ENCODE peak calls at places on chromosome 10, in ten cellular contexts. J is vagina, H is colonic mucosa, P is endothelial cell of umbilical vein, K is lung, M is heart left ventricle, G is tibial nerve, O is PC-3, V is pancreas, T is heart right ventricle. X is an unnamed sample.

GRCh38 chr10:29041512-29042150 is 247.2 kb upstream of the LYZL1 start:
- DNase-seq in K (no peak), H (no peak), O (no peak), T (no peak), V (no peak), M (no peak), J (no peak), G (no peak), P (no peak), X (no peak)

GRCh38 chr10:119315128-119316001 is 108.0 kb downstream of the GRK5 start:
- DNase-seq in G (peak; percentile 50), V (no peak), M (peak; percentile 60), T (peak; percentile 46), P (peak; percentile 57), O (peak; percentile 86), H (peak; percentile 35), K (no peak), J (no peak), X (peak; percentile 74)

GRCh38 chr10:92822060-92822634 is 26.2 kb upstream of the EXOC6 start:
- DNase-seq in G (no peak), H (no peak), J (no peak), T (no peak), V (no peak), P (peak; percentile 97), O (peak; percentile 85), K (no peak), M (no peak), X (peak; percentile 72)

GRCh38 chr10:120415709-120416330 is 41.2 kb upstream of the PLPP4 start:
- DNase-seq in G (no peak), H (no peak), V (no peak), K (no peak), M (no peak), J (no peak), T (no peak), P (peak; percentile 40), O (peak; percentile 88), X (peak; percentile 89)

GRCh38 chr10:93080350-93081046 is 6.8 kb downstream of the CYP26A1 start:
- DNase-seq in O (peak; percentile 48), J (peak; percentile 78), P (no peak), V (no peak), G (no peak), K (peak; percentile 53), T (peak; percentile 34), H (peak; percentile 49), M (no peak), X (no peak)

GRCh38 chr10:92240289-92241157 is 50.4 kb downstream of the CPEB3 start:
- DNase-seq in H (peak; percentile 86), V (no peak), P (peak; percentile 81), O (peak; percentile 59), J (peak; percentile 86), M (no peak), T (peak; percentile 80), G (peak; percentile 37), K (peak; percentile 70), X (peak; percentile 67)

GRCh38 chr10:83539528-83540308 is 599.6 kb upstream of the GHITM start:
- DNase-seq in P (no peak), H (no peak), K (no peak), M (peak; percentile 80), V (no peak), O (no peak), J (no peak), T (peak; percentile 90), G (peak; percentile 30), X (no peak)

GRCh38 chr10:24209421-24209770 is 458 bp downstream of the KIAA1217 start:
- DNase-seq in T (no peak), J (no peak), G (no peak), P (no peak), V (no peak), M (no peak), H (no peak), K (no peak), O (peak; percentile 72), X (peak; percentile 63)

GRCh38 chr10:95211606-95212279 is 17.7 kb downstream of the ACSM6 start:
- DNase-seq in J (no peak), P (no peak), G (no peak), K (no peak), T (no peak), O (peak; percentile 36), V (no peak), M (no peak), H (no peak), X (no peak)

GRCh38 chr10:88159127-88159829 is 295.9 kb downstream of the PTEN start:
- DNase-seq in V (no peak), G (no peak), K (no peak), M (no peak), P (no peak), O (no peak), H (no peak), J (no peak), T (no peak), X (no peak)

GRCh38 chr10:8576281-8576680 is 521.8 kb downstream of the GATA3 start:
- DNase-seq in H (no peak), K (no peak), T (no peak), V (no peak), M (no peak), O (no peak), G (no peak), J (no peak), P (no peak), X (no peak)

GRCh38 chr10:30977385-30977784 is 54.3 kb downstream of the ZNF438 start:
- DNase-seq in V (no peak), K (no peak), T (no peak), H (no peak), M (no peak), J (no peak), O (no peak), G (no peak), P (no peak), X (no peak)

GRCh38 chr10:117374506-117375359 is 507 bp downstream of the PDZD8 start:
- DNase-seq in J (peak; percentile 89), H (peak; percentile 42), T (peak; percentile 41), G (no peak), V (peak; percentile 88), P (peak; percentile 46), K (no peak), O (peak; percentile 19), M (peak; percentile 75), X (no peak)

GRCh38 chr10:113618338-113618737 is 45.5 kb downstream of the NRAP start:
- DNase-seq in T (no peak), K (no peak), O (no peak), P (no peak), V (no peak), M (no peak), G (no peak), H (no peak), J (no peak), X (no peak)

GRCh38 chr10:21530616-21531015 is 3.4 kb upstream of the MLLT10 start:
- DNase-seq in M (no peak), J (no peak), K (no peak), T (no peak), V (no peak), H (no peak), G (no peak), O (no peak), P (no peak), X (no peak)

GRCh38 chr10:129467346-129468119 is 492 bp downstream of the MGMT start:
- DNase-seq in J (no peak), G (no peak), P (peak; percentile 4), H (peak; percentile 26), O (no peak), V (peak; percentile 86), T (peak; percentile 17), M (no peak), K (no peak), X (no peak)

GRCh38 chr10:69406816-69407580 is 9.7 kb downstream of the TACR2 start:
- DNase-seq in G (no peak), O (peak; percentile 33), P (no peak), V (no peak), K (no peak), M (peak; percentile 54), H (no peak), T (no peak), J (no peak), X (no peak)

GRCh38 chr10:132170561-132171361 is 16.0 kb upstream of the DPYSL4 start:
- DNase-seq in P (no peak), V (peak; percentile 62), K (no peak), M (peak; percentile 56), G (no peak), J (no peak), T (no peak), O (no peak), H (no peak), X (peak; percentile 8)

GRCh38 chr10:46321770-46322169 is 35.0 kb downstream of the ANTXRL start:
- DNase-seq in K (no peak), H (no peak), V (no peak), T (no peak), O (no peak), P (no peak), J (no peak), M (no peak), G (no peak), X (no peak)

GRCh38 chr10:3366735-3367405 is 194.3 kb upstream of the PITRM1 start:
- DNase-seq in H (no peak), O (no peak), V (no peak), K (no peak), J (no peak), P (no peak), M (no peak), G (no peak), T (no peak), X (no peak)
- H3K27ac ChIP-seq in H (no peak overlapping the region), O (no peak overlapping the region), V (no peak overlapping the region), K (no peak overlapping the region), J (no peak overlapping the region), P (no peak overlapping the region), M (no peak overlapping the region), G (no peak overlapping the region), T (no peak overlapping the region), X (no peak overlapping the region)

DNA sequence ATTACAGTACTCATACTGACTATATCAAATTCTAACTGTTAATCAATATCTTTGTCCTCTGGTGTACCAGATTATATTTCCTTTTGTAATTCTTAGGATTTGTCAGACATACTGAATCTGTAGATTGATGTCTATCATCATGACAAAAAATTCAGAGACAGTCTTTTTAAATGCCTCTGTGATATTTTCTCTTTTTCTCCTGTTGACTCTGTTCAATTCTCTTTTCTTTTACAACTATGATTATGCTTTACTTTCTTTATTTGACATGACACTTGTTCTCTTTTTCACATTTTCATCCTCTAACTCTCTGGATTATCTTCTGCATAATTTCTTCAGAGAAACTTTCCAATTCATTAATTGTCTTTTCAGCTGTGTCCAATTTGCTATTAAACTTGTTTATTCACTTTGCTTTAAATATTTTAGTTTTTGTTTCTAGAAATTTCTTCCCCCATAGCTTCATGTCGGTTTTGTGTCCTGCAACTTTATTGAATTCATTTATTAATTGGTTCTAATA is 153.6 kb downstream of the PFKFB3 start:
- DNase-seq in H (no peak), K (no peak), G (no peak), V (no peak), J (no peak), O (no peak), M (no peak), P (no peak), T (no peak), X (no peak)
- TF ChIP-seq CTCF in H (no peak), K (no peak), G (no peak), V (no peak), J (no peak), O (no peak), M (no peak), P (no peak), T (no peak), X (no peak)

GRCh38 chr10:80201592-80202256 is 3.6 kb downstream of the ANXA11 start:
- DNase-seq in P (no peak), H (no peak), G (no peak), K (no peak), T (no peak), J (no peak), V (no peak), M (peak; percentile 61), O (no peak), X (no peak)
- H3K4me1 ChIP-seq in P (peaks cover 51% of the 10 kb centered on the region), H (peaks cover 62% of the 10 kb centered on the region), G (no peaks in the 10 kb centered on the region), K (peaks cover 34% of the 10 kb centered on the region), T (peaks cover 88% of the 10 kb centered on the region), J (peaks cover 91% of the 10 kb centered on the region), V (peaks cover 56% of the 10 kb centered on the region), M (peaks cover 67% of the 10 kb centered on the region), O (peaks cover 74% of the 10 kb centered on the region), X (peaks cover 4% of the 10 kb centered on the region)

GRCh38 chr10:124802313-124802675 is 675 bp downstream of the ABRAXAS2 start:
- DNase-seq in O (no peak), M (no peak), J (no peak), T (no peak), H (no peak), G (no peak), V (no peak), P (peak; percentile 31), K (no peak), X (peak; percentile 0)
- H3K27ac ChIP-seq in O (no peak overlapping the region), M (peak overlapping the region; percentile 78), J (peak overlapping the region; percentile 82), T (no peak overlapping the region), H (peak overlapping the region; percentile 58), G (peak overlapping the region; percentile 86), V (peak overlapping the region; percentile 48), P (peak overlapping the region; percentile 65), K (peak overlapping the region; percentile 94), X (peak overlapping the region; percentile 82)